ENCODE peak calls at places on chromosomes 12 and 14, in five cellular contexts. O is left lung, M is H1, E is Peyer's patch, J is psoas muscle. I is an unnamed sample. For H3K4me1, the result is how much of the 10 kb centered on the place peaks cover.

GRCh38 chr12:94762259-94762942 is 112.0 kb upstream of the TMCC3 start:
- DNase-seq in M (no peak), O (no peak), J (no peak), E (no peak), I (no peak)

GRCh38 chr12:111224196-111225066 is 144.5 kb downstream of the PHETA1 start:
- DNase-seq in J (no peak), E (no peak), M (no peak), O (no peak), I (no peak)

GRCh38 chr12:133010657-133011297 is 24.6 kb downstream of the ZNF26 start:
- DNase-seq in M (no peak), O (no peak), E (no peak), J (no peak), I (no peak)

GRCh38 chr12:116236148-116236731 is 41.3 kb downstream of the MED13L start:
- DNase-seq in E (no peak), J (no peak), M (no peak), O (no peak), I (peak)

GRCh38 chr12:132517013-132517739 is 27.2 kb downstream of the FBRSL1 start:
- DNase-seq in E (no peak), M (no peak), O (no peak), J (no peak), I (no peak)

GRCh38 chr12:108518716-108519496 is 3.8 kb downstream of the FICD start:
- DNase-seq in O (no peak), J (no peak), E (no peak), M (no peak), I (no peak)

GRCh38 chr14:64755661-64756265 is 51.5 kb downstream of the PLEKHG3 start:
- DNase-seq in O (no peak), J (no peak), M (no peak), E (peak), I (peak)

GRCh38 chr12:15428632-15429031 is 106.3 kb downstream of the PTPRO start:
- DNase-seq in M (peak), E (no peak), J (no peak), O (no peak), I (no peak)

GRCh38 chr12:128786741-128787391 is 36.9 kb downstream of the SLC15A4 start:
- DNase-seq in M (no peak), E (no peak), J (no peak), O (no peak), I (no peak)

GRCh38 chr12:75953312-75953906 is 78.2 kb downstream of the PHLDA1 start:
- DNase-seq in O (no peak), E (no peak), M (no peak), J (no peak), I (no peak)

GRCh38 chr14:39431416-39432178 is 636 bp downstream of the FBXO33 start:
- DNase-seq in E (peak), M (no peak), O (peak), J (peak), I (peak)

GRCh38 chr12:121110211-121110940 is 22.3 kb upstream of the P2RX7 start:
- DNase-seq in J (peak), O (no peak), E (no peak), M (no peak), I (peak)

GRCh38 chr14:71588576-71589215 is 343.5 kb upstream of the RGS6 start:
- DNase-seq in J (no peak), E (no peak), M (no peak), O (no peak), I (no peak)

GRCh38 chr12:109709401-109710278 is 4.0 kb upstream of the FAM222A start:
- DNase-seq in M (no peak), J (no peak), E (no peak), O (no peak), I (no peak)

GRCh38 chr14:104678901-104679705 is 10.3 kb upstream of the INF2 start:
- DNase-seq in E (no peak), M (no peak), J (no peak), O (peak), I (peak)

GRCh38 chr12:31323466-31324115 is 2.4 kb downstream of the SINHCAF start:
- DNase-seq in O (peak), E (no peak), M (no peak), J (no peak), I (peak)

GRCh38 chr14:38255408-38255672 is 553 bp downstream of the CLEC14A start:
- DNase-seq in O (peak), J (no peak), E (peak), M (no peak), I (peak)

GRCh38 chr14:24249230-24250021 is 7.0 kb upstream of the TINF2 start:
- DNase-seq in M (no peak), J (no peak), O (no peak), E (peak), I (no peak)

GRCh38 chr14:24250354-24250753 is 7.9 kb upstream of the TINF2 start:
- DNase-seq in E (peak), M (no peak), J (no peak), O (no peak), I (no peak)

GRCh38 chr14:24252289-24253124 is 10.1 kb upstream of the TINF2 start:
- DNase-seq in E (peak), M (no peak), J (no peak), O (peak), I (no peak)

GRCh38 chr14:24253936-24254335 is 9.0 kb downstream of the TGM1 start:
- DNase-seq in J (no peak), E (no peak), M (no peak), O (no peak), I (no peak)

GRCh38 chr14:24251880-24252288 is 9.5 kb upstream of the TINF2 start:
- DNase-seq in M (no peak), E (no peak), O (no peak), J (no peak), I (no peak)
- H3K27ac ChIP-seq in M (no peak), E (no peak), O (no peak), J (no peak), I (no peak)

DNA sequence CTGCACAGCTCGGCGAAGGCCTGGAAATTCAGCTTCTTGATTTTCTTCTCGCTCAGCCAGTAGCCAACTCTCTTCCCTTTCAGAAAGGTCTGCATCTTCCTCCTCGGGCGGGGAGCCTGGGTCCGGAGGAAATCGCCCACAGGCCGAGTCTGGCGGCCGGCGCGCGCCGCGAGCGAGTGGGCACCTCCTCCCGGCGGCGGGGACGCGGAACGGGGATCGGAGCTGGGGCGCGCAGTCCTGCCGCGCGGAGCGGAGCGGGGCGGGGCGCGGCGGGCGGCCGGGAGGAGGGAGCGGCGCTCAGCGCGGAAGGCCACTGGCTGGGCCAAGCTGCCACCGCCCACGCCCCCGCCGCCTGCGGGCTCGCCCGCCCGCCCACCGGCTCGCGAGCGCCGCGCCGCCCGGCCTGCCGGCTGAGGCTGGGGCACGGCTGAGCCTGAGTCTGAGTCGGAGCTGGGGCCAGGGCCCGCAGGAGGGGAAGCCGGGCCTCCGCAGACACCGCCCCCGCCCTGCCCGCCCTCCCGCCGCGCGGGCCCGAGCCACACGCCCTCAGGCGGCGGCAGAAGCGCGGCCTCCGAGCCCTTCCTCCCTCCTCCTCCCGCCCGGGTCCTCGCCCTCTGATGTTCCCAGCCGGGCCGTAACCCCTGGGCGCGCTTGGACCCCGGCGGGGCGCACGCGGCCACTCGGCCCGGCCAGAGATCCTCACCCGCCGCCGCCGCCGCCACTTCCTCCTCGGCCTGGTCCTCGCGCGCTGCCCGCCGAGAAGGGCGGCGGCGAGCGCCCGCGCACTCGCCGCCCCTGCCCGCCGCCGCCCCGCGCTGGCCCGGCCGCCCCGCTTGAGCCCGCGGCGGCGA is 431 bp downstream of the ITPK1 start:
- DNase-seq in J (peak), O (peak), M (no peak), E (peak), I (peak)
- TF ChIP-seq CTCF in J (no peak), O (peak), M (no peak), E (no peak), I (no peak)

DNA sequence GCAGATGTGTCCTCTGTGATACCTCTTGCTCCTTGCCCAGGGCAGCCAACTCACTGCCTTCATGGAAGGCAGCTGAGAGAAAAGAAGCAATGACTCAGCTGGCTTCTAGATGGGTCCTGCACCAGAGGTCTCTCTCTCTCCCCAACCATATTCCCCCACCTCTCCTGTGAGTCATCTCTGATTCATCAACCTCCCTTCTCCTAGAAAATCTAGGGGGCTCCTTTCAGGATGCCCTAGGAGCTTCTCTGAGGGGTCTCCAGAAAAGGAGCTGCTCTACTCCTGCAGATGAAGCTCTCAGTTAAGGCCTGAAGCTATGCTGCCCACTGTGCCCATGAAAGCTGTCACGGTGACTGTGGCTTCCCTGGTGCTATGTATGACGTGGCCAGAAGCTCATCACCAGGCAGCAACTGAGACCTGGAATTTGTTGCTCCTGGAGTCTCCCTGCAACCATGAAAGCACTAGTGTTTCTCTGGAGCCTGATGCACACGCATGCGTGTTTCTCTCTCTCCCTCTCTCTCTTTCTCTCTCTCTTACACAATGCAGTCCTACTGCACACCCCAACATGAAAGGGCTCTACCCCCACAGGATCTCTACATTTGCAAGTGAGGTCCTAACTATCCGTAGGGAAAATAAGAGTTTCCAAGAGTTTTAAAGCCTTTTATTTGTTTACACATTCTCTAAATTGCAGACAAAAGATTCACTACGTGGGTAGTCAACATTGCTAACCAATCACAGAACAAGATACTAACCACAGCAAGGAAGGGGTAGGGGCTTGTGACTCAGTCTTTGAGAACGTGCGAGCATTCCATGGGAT is 285.3 kb downstream of the DPF3 start:
- DNase-seq in M (no peak), E (no peak), J (no peak), O (no peak), I (peak)
- H3K4me1 ChIP-seq in M (under half), E (under half), J (under half), O (under half), I (under half)

GRCh38 chr14:74573421-74574091 is 38.5 kb downstream of the LTBP2 start:
- DNase-seq in O (no peak), M (no peak), J (no peak), E (peak), I (no peak)

GRCh38 chr14:74574706-74575105 is 37.3 kb downstream of the LTBP2 start:
- DNase-seq in E (no peak), M (no peak), J (no peak), O (no peak), I (no peak)

GRCh38 chr14:74575507-74575906 is 36.5 kb downstream of the LTBP2 start:
- DNase-seq in J (no peak), E (peak), M (no peak), O (no peak), I (no peak)

GRCh38 chr14:74572829-74573360 is 39.1 kb downstream of the LTBP2 start:
- DNase-seq in J (no peak), O (no peak), E (no peak), M (no peak), I (no peak)

DNA sequence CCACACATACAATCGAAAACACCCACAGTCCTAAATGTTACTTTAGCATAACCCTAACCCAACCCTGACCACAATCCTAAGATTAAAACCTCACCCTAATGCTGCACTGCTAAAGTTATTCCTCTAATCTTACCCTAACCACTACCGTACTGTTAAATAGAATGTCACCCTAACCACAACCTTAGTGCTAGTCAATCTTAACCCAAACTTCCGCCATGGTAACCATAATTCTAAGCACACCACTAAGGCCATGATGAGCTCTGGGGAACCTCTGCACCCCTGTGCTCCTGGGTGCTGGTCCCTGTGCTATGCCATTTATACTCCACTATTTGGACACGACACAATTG is 38.0 kb downstream of the LTBP2 start:
- DNase-seq in O (no peak), E (peak), J (no peak), M (no peak), I (no peak)
- H3K27ac ChIP-seq in O (peak), E (no peak), J (no peak), M (no peak), I (no peak)

GRCh38 chr12:73935817-73936216 is 601.8 kb upstream of the ATXN7L3B start:
- DNase-seq in J (no peak), E (no peak), M (peak), O (no peak), I (no peak)
- TF ChIP-seq CTCF in J (no peak), E (no peak), M (no peak), O (no peak), I (no peak)

DNA sequence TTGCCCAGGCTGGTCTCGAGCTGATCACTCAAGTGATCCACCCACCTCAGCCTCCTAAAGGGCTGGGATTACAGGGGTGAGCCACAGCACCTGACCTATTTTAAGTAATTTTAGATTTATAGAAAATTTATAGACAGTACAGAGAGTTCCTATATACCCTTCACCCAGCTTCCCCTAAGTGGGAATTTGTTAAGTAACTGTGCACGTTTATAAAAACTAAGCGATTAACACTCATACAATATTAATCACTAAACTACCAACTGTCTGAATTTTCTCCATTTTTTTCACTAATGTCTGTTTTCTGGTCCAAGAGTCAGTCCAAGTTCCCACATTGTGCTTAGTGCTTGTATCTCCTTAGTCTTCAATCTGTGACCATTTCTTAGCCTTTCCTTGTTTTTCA is 5.5 kb downstream of the IL31 start:
- DNase-seq in O (no peak), J (no peak), M (no peak), E (no peak), I (no peak)
- H3K4me1 ChIP-seq in O (under half), J (under half), M (under half), E (under half), I (under half)

DNA sequence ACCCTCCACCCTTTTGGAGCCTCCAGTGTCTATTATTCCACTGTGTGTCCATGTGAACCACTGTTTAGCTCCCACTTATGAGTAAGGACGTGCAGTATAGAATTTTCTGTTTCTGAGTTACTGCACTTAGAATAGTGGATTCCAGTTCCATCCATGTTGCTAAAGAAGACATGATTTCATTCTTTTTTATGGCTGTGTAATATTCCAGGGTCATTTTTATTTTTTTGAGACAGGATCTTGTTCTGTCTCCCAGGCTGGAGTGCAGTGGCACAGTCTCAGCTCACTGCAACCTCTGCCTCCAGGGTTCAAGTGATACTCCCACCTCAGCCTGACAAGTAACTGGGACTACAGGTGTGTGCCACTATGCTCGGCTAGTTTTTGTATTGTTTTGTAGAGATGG is 31.6 kb downstream of the EML1 start:
- DNase-seq in M (no peak), E (no peak), O (no peak), J (no peak), I (no peak)
- H3K27ac ChIP-seq in M (no peak), E (no peak), O (no peak), J (no peak), I (no peak)

GRCh38 chr12:74317741-74318140 is 219.9 kb upstream of the ATXN7L3B start:
- DNase-seq in M (no peak), E (no peak), J (no peak), O (no peak), I (no peak)

GRCh38 chr12:74321381-74321780 is 216.3 kb upstream of the ATXN7L3B start:
- DNase-seq in O (peak), M (no peak), J (no peak), E (no peak), I (no peak)

GRCh38 chr12:74322792-74323191 is 214.8 kb upstream of the ATXN7L3B start:
- DNase-seq in M (no peak), J (no peak), O (no peak), E (no peak), I (no peak)

GRCh38 chr12:74317078-74317581 is 220.5 kb upstream of the ATXN7L3B start:
- DNase-seq in J (no peak), E (no peak), O (no peak), M (no peak), I (no peak)
- TF ChIP-seq CTCF in J (no peak), E (no peak), O (no peak), M (peak), I (no peak)

GRCh38 chr14:89432226-89432625 is 15.2 kb upstream of the FOXN3 start:
- DNase-seq in M (no peak), O (no peak), E (no peak), J (no peak), I (no peak)

GRCh38 chr14:89428163-89428523 is 11.1 kb upstream of the FOXN3 start:
- DNase-seq in M (no peak), J (no peak), O (no peak), E (no peak), I (no peak)

GRCh38 chr14:89428556-89429196 is 11.6 kb upstream of the FOXN3 start:
- DNase-seq in O (no peak), E (no peak), M (no peak), J (peak), I (no peak)

GRCh38 chr14:89429206-89430091 is 12.4 kb upstream of the FOXN3 start:
- DNase-seq in E (no peak), J (no peak), M (no peak), O (no peak), I (no peak)

GRCh38 chr14:89430271-89430620 is 13.2 kb upstream of the FOXN3 start:
- DNase-seq in E (no peak), O (no peak), J (no peak), M (no peak), I (no peak)
- H3K4me1 ChIP-seq in E (under half), O (under half), J (under half), M (under half), I (under half)

DNA sequence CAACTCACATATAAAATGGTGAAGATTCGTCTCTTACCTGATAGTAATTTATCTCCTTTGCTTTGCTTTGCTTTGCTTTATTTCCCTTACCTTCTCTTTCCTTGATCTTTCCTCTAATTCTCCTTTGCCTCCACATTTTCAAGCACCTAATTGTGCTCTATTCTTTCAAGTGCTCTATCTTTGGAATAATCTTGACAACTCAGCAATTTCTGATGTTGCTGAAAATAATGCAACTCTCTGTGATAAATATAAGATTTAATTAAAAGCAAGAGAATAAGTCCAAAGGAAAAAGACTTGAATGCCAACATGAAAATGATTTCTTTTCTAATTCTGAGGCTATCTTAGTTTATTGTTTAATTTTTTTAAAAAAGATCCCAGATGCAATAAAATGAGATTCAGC is 139.5 kb upstream of the SYT1 start:
- DNase-seq in O (no peak), E (no peak), M (no peak), J (no peak), I (no peak)
- H3K27ac ChIP-seq in O (no peak), E (no peak), M (no peak), J (no peak), I (no peak)

I was measured in colonic mucosa.